ENCODE peak calls at places on chromosomes 7 and 10, in ten cellular contexts. Y is NCI-H1105 treated with DMSO at 0.1 percent for 48 hours; E is psoas muscle; I is naive B cell; K is HFFc6; V is pons; F is ureter; P is effector CD4-positive, alpha-beta T cell; R is substantia nigra; N is activated T-cell treated with anti-CD3 and anti-CD28 coated beads for 48 hours. B is an unnamed sample.

GRCh38 chr10:19347592-19347991 is 299.0 kb downstream of the MALRD1 start:
- DNase-seq in Y (peak; percentile 0), E (no peak), I (no peak), K (no peak), V (no peak), F (no peak), P (no peak), R (no peak), N (no peak), B (no peak)

GRCh38 chr7:92639956-92640355 is 49.8 kb upstream of the FAM133B start:
- DNase-seq in Y (no peak), E (no peak), I (no peak), K (no peak), V (no peak), F (no peak), P (no peak), R (no peak), N (no peak), B (no peak)

GRCh38 chr10:129094813-129095212 is 372.2 kb upstream of the MGMT start:
- DNase-seq in Y (no peak), E (no peak), I (no peak), K (no peak), V (no peak), F (peak; percentile 13), P (no peak), R (no peak), N (no peak), B (no peak)

GRCh38 chr7:101237206-101238067 is at the start of gene CLDN15:
- DNase-seq in Y (no peak), E (peak; percentile 89), I (no peak), K (no peak), V (no peak), F (no peak), P (no peak), R (no peak), N (no peak), B (peak; percentile 2)

GRCh38 chr7:29806131-29806792 is at the start of gene WIPF3:
- DNase-seq in Y (peak; percentile 13), E (peak; percentile 48), I (no peak), K (no peak), V (no peak), F (no peak), P (no peak), R (no peak), N (peak; percentile 10), B (no peak)

GRCh38 chr10:7027913-7028808 is 382.7 kb downstream of the SFMBT2 start:
- DNase-seq in Y (no peak), E (no peak), I (no peak), K (no peak), V (no peak), F (no peak), P (no peak), R (no peak), N (no peak), B (no peak)

GRCh38 chr10:126208736-126209317 is 179.4 kb downstream of the ADAM12 start:
- DNase-seq in Y (peak; percentile 18), E (no peak), I (no peak), K (no peak), V (peak; percentile 26), F (no peak), P (no peak), R (no peak), N (no peak), B (no peak)

GRCh38 chr10:99612167-99612831 is 7.9 kb downstream of the SLC25A28 start:
- DNase-seq in Y (peak; percentile 57), E (no peak), I (peak; percentile 60), K (peak; percentile 63), V (peak; percentile 66), F (no peak), P (peak; percentile 14), R (no peak), N (no peak), B (peak; percentile 71)

GRCh38 chr10:73889014-73889413 is 14.7 kb upstream of the CAMK2G start:
- DNase-seq in Y (peak; percentile 88), E (peak; percentile 67), I (no peak), K (no peak), V (peak; percentile 72), F (peak; percentile 89), P (no peak), R (no peak), N (no peak), B (no peak)

GRCh38 chr7:64621656-64622055 is 44.3 kb upstream of the ZNF107 start:
- DNase-seq in Y (no peak), E (no peak), I (no peak), K (no peak), V (no peak), F (no peak), P (no peak), R (no peak), N (no peak), B (no peak)

GRCh38 chr7:138907438-138907837 is 73.8 kb downstream of the KIAA1549 start:
- DNase-seq in Y (no peak), E (no peak), I (no peak), K (no peak), V (no peak), F (no peak), P (no peak), R (no peak), N (no peak), B (no peak)

GRCh38 chr7:148108381-148108780 is 482.2 kb upstream of the C7orf33 start:
- DNase-seq in Y (no peak), E (no peak), I (no peak), K (no peak), V (no peak), F (no peak), P (no peak), R (no peak), N (no peak), B (no peak)

GRCh38 chr10:90605506-90605905 is 252.3 kb downstream of the HTR7 start:
- DNase-seq in Y (no peak), E (no peak), I (no peak), K (no peak), V (no peak), F (no peak), P (no peak), R (no peak), N (no peak), B (no peak)

GRCh38 chr7:81235896-81236479 is 317.1 kb upstream of the SEMA3C start:
- DNase-seq in Y (peak; percentile 59), E (no peak), I (no peak), K (no peak), V (no peak), F (no peak), P (no peak), R (no peak), N (no peak), B (no peak)

GRCh38 chr7:904847-905246 is 28.5 kb downstream of the GET4 start:
- DNase-seq in Y (no peak), E (peak; percentile 48), I (no peak), K (no peak), V (no peak), F (no peak), P (no peak), R (no peak), N (no peak), B (no peak)

GRCh38 chr7:158317238-158318205 is 270.1 kb downstream of the PTPRN2 start:
- DNase-seq in Y (no peak), E (no peak), I (no peak), K (no peak), V (no peak), F (no peak), P (no peak), R (no peak), N (no peak), B (no peak)

GRCh38 chr7:4738711-4739527 is 36.5 kb upstream of the AP5Z1 start:
- DNase-seq in Y (no peak), E (peak; percentile 56), I (no peak), K (peak; percentile 67), V (peak; percentile 71), F (no peak), P (peak; percentile 17), R (no peak), N (no peak), B (no peak)